ENCODE peak calls at places on chromosome 15, in six cellular contexts. O is GM03348, F is T-helper 17 cell, P is colonic mucosa, L is NAMALWA, H is mucosa of descending colon. E is an unnamed sample.

GRCh38 chr15:75123395-75123794 is 78.3 kb upstream of the C15orf39 start:
- DNase-seq in O (peak; percentile 67), F (no peak), P (no peak), L (no peak), H (no peak), E (peak; percentile 42)

GRCh38 chr15:81054236-81054635 is 53.5 kb downstream of the TLNRD1 start:
- DNase-seq in O (peak; percentile 17), F (no peak), P (no peak), L (no peak), H (no peak), E (peak; percentile 8)

GRCh38 chr15:74375303-74375693 is 7.9 kb upstream of the CYP11A1 start:
- DNase-seq in O (peak; percentile 83), F (peak; percentile 78), P (peak; percentile 89), L (peak; percentile 93), H (no peak), E (peak; percentile 87)

GRCh38 chr15:56524915-56525314 is 60.0 kb upstream of the MNS1 start:
- DNase-seq in O (no peak), F (no peak), P (no peak), L (no peak), H (no peak), E (peak; percentile 94)

GRCh38 chr15:68316061-68316804 is 38.7 kb downstream of the FEM1B start:
- DNase-seq in O (no peak), F (no peak), P (no peak), L (no peak), H (no peak), E (no peak)

GRCh38 chr15:101250931-101251829 is 668 bp downstream of the CHSY1 start:
- DNase-seq in O (peak; percentile 73), F (no peak), P (peak; percentile 38), L (no peak), H (peak; percentile 70), E (peak; percentile 62)

GRCh38 chr15:90095521-90095959 is 6.7 kb downstream of the IDH2 start:
- DNase-seq in O (no peak), F (no peak), P (no peak), L (no peak), H (peak; percentile 41), E (no peak)

GRCh38 chr15:58704155-58704825 is 45.2 kb downstream of the ADAM10 start:
- DNase-seq in O (no peak), F (no peak), P (no peak), L (no peak), H (no peak), E (no peak)

GRCh38 chr15:27336676-27337075 is 365.7 kb downstream of the GABRG3 start:
- DNase-seq in O (no peak), F (no peak), P (no peak), L (no peak), H (no peak), E (no peak)

GRCh38 chr15:93037341-93038063 is 51.5 kb downstream of the RGMA start:
- DNase-seq in O (peak; percentile 70), F (peak; percentile 2), P (no peak), L (no peak), H (peak; percentile 75), E (peak; percentile 94)

GRCh38 chr15:95799286-95800187 is 531.0 kb upstream of the NR2F2 start:
- DNase-seq in O (peak; percentile 58), F (no peak), P (no peak), L (no peak), H (no peak), E (peak; percentile 34)